ENCODE peak calls at places on chromosomes 4 and X, in seven cellular contexts. O is Panc1; J is CD8-positive, alpha-beta memory T cell; V is HTR-8/SVneo; K is NCI-H1930; P is WTC11; M is LoVo. E is an unnamed sample.
A peak's percentile ranks its signal among the peaks of the same experiment; 100 is the strongest.

GRCh38 chr4:104015680-104016079 is 295.9 kb upstream of the TACR3 start:
- DNase-seq in O (no peak), J (no peak), V (no peak), K (no peak), P (no peak), M (no peak), E (no peak)

GRCh38 chr4:12924253-12924652 is 559.9 kb downstream of the RAB28 start:
- DNase-seq in O (no peak), J (no peak), V (no peak), K (no peak), P (no peak), M (no peak), E (no peak)

GRCh38 chr4:10442976-10443375 is 14.2 kb downstream of the ZNF518B start:
- DNase-seq in O (no peak), J (no peak), V (no peak), K (no peak), P (no peak), M (no peak), E (no peak)

GRCh38 chr4:156933633-156934258 is 37.9 kb downstream of the PDGFC start:
- DNase-seq in O (no peak), J (no peak), V (peak; percentile 14), K (no peak), P (no peak), M (no peak), E (no peak)

GRCh38 chr4:8307714-8308113 is 38.2 kb downstream of the HTRA3 start:
- DNase-seq in O (no peak), J (no peak), V (no peak), K (no peak), P (peak; percentile 2), M (no peak), E (no peak)

GRCh38 chrX:70998402-70999027 is 67.6 kb upstream of the SLC7A3 start:
- DNase-seq in O (no peak), J (no peak), V (peak; percentile 31), K (no peak), P (peak; percentile 36), M (peak; percentile 4), E (no peak)

GRCh38 chrX:46325312-46325877 is 219.8 kb downstream of the ZNF674 start:
- DNase-seq in O (no peak), J (no peak), V (peak; percentile 58), K (no peak), P (peak; percentile 22), M (peak; percentile 80), E (no peak)

GRCh38 chr4:76504613-76505465 is 69.8 kb downstream of the SHROOM3 start:
- DNase-seq in O (no peak), J (no peak), V (peak; percentile 40), K (peak; percentile 24), P (no peak), M (peak; percentile 65), E (no peak)

GRCh38 chr4:87657525-87657924 is 7.4 kb downstream of the DMP1 start:
- DNase-seq in O (no peak), J (no peak), V (peak; percentile 27), K (no peak), P (no peak), M (peak; percentile 72), E (no peak)

GRCh38 chrX:45232139-45232538 is 31.5 kb upstream of the DIPK2B start:
- DNase-seq in O (no peak), J (no peak), V (no peak), K (no peak), P (no peak), M (no peak), E (no peak)

E was measured in gastrocnemius medialis.